ENCODE peak calls at places on chromosomes 16 and 17, in five cellular contexts. Z is sigmoid colon, K is ovary, L is heart left ventricle, D is tibial nerve. X is an unnamed sample.

GRCh38 chr17:68346448-68346847 is 55.2 kb downstream of the ARSG start:
- DNase-seq in K (no peak), D (peak; percentile 7), Z (no peak), L (peak; percentile 75), X (no peak)

GRCh38 chr16:6642271-6642670 is 690.4 kb upstream of the RBFOX1 start:
- DNase-seq in D (no peak), K (no peak), L (no peak), Z (no peak), X (no peak)

GRCh38 chr16:12057276-12057675 is 80.7 kb downstream of the SNX29 start:
- DNase-seq in D (no peak), L (no peak), Z (peak; percentile 69), K (no peak), X (no peak)

GRCh38 chr16:77539336-77539735 is 104.5 kb upstream of the ADAMTS18 start:
- DNase-seq in D (no peak), K (no peak), Z (no peak), L (no peak), X (no peak)

GRCh38 chr16:7268182-7268581 is 64.5 kb upstream of the RBFOX1 start:
- DNase-seq in K (no peak), Z (no peak), L (no peak), D (peak; percentile 37), X (peak; percentile 43)

GRCh38 chr17:74856113-74856512 is 3.6 kb downstream of the GRIN2C start:
- DNase-seq in D (no peak), K (no peak), L (no peak), Z (no peak), X (peak; percentile 51)

GRCh38 chr17:57527437-57528083 is 217.5 kb downstream of the CCDC182 start:
- DNase-seq in Z (no peak), L (no peak), K (no peak), D (no peak), X (no peak)

GRCh38 chr17:69284646-69285045 is 42.3 kb downstream of the ABCA5 start:
- DNase-seq in D (no peak), K (no peak), Z (no peak), L (no peak), X (no peak)

GRCh38 chr16:81140930-81141780 is 45.0 kb upstream of the GCSH start:
- DNase-seq in K (no peak), L (no peak), D (no peak), Z (no peak), X (peak; percentile 16)

GRCh38 chr16:9013508-9013864 is 49.8 kb upstream of the USP7 start:
- DNase-seq in K (no peak), Z (no peak), L (no peak), D (no peak), X (no peak)

GRCh38 chr16:379183-379960 is 2.4 kb downstream of the PGAP6 start:
- DNase-seq in L (peak; percentile 46), K (no peak), D (no peak), Z (no peak), X (no peak)

GRCh38 chr16:68538880-68539701 is at the start of gene ZFP90:
- DNase-seq in L (peak; percentile 95), Z (peak; percentile 92), D (peak; percentile 71), K (peak; percentile 84), X (peak; percentile 92)
- TF ChIP-seq POLR2A in L (no peak), Z (peak; percentile 17), D (peak; percentile 44), K (no peak), X (no peak)

GRCh38 chr16:3129137-3130131 is 5.4 kb upstream of the ZNF213 start:
- DNase-seq in K (peak; percentile 71), D (peak; percentile 82), L (peak; percentile 77), Z (peak; percentile 86), X (peak; percentile 87)
- TF ChIP-seq CTCF in K (peak; percentile 72), D (peak; percentile 80), L (peak; percentile 94), Z (peak; percentile 77), X (peak; percentile 84)

GRCh38 chr17:81373536-81374160 is 21.6 kb upstream of the BAHCC1 start:
- DNase-seq in Z (no peak), L (no peak), K (no peak), D (no peak), X (no peak)
- TF ChIP-seq POLR2A in Z (no peak), L (no peak), K (no peak), D (no peak), X (no peak)

DNA sequence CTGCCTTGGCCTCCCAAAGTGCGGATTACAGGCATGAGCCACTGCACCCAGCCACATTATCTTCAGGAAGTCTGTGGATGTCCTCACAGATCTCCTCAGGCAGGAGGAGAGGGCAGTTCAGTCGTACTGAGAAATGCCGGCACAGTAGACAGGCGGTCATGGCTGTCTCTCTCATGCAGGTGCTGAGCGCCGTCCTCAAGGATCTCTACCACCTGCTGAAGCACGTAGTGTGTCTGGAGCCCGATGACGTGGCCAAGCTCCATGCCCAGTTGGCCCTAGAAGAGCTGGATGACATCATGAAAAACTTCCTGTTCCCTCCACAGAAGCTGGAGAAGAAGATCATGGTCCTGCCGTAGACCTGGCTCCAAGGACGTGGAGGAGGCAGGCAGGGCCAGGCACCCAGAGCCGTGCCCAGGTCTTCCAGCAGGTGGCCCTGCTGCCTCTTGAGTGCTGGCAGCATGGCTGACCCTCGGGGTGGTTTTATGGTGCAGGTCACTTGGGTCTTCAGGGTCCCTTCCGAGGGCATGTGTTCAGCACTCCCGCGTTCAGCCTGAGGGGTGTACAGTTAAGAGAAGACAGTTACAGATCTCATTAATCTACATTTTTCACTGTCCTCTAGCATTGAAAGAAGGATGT is 22.0 kb upstream of the HAS3 start:
- DNase-seq in Z (no peak), K (no peak), L (no peak), D (no peak), X (no peak)
- TF ChIP-seq CTCF in Z (no peak), K (no peak), L (no peak), D (no peak), X (no peak)

DNA sequence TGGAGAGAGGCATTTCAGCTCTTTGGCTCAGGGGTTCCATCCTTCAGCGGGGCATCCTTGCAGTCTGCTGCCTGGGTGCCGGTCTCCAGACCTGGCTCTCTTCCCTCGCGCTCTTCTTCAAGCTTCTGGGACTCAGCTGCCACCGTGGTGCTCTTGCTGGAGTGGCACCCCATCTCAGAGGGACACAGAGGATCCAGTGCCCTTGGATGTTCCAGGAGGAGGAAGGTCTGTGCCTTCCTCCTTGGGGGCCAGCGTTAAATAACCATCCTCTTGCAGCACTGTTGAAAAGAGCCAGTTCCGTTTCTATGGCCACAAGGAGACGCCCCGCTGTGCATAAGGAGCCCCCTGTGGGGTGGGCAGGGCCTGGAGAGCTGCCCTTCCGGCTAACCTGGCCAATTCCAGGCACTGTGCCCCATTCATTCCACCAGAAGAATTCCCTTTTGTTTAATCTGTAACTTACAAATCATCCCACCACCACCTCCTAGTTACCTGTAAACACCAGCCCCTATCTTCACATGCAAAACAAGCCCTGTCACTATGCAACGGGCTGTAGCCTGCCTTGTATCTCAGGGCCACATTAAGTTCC is 8.6 kb downstream of the CHD9NB start:
- DNase-seq in Z (no peak), K (no peak), D (no peak), L (no peak), X (no peak)
- TF ChIP-seq POLR2A in Z (no peak), K (no peak), D (no peak), L (no peak), X (no peak)

GRCh38 chr17:77382356-77382911 is 241.7 kb downstream of the SEC14L1 start:
- DNase-seq in K (no peak), Z (no peak), D (no peak), L (no peak), X (no peak)
- TF ChIP-seq CTCF in K (no peak), Z (no peak), D (no peak), L (no peak), X (no peak)

GRCh38 chr17:36591434-36592315 is at the start of gene DHRS11:
- DNase-seq in K (peak; percentile 80), Z (peak; percentile 88), D (peak; percentile 68), L (peak; percentile 92), X (peak; percentile 87)

GRCh38 chr17:36592316-36592710 is 634 bp downstream of the DHRS11 start:
- DNase-seq in L (no peak), Z (peak; percentile 67), D (no peak), K (no peak), X (no peak)

GRCh38 chr17:36593651-36594316 is 2.1 kb downstream of the DHRS11 start:
- DNase-seq in D (no peak), Z (no peak), L (no peak), K (no peak), X (no peak)

GRCh38 chr17:36594626-36595401 is 3.1 kb downstream of the DHRS11 start:
- DNase-seq in Z (no peak), K (no peak), D (no peak), L (no peak), X (no peak)

GRCh38 chr17:36592711-36593321 is 1.1 kb downstream of the DHRS11 start:
- DNase-seq in K (no peak), L (no peak), D (no peak), Z (no peak), X (no peak)
- TF ChIP-seq POLR2A in K (no peak), L (no peak), D (no peak), Z (peak; percentile 30), X (no peak)

DNA sequence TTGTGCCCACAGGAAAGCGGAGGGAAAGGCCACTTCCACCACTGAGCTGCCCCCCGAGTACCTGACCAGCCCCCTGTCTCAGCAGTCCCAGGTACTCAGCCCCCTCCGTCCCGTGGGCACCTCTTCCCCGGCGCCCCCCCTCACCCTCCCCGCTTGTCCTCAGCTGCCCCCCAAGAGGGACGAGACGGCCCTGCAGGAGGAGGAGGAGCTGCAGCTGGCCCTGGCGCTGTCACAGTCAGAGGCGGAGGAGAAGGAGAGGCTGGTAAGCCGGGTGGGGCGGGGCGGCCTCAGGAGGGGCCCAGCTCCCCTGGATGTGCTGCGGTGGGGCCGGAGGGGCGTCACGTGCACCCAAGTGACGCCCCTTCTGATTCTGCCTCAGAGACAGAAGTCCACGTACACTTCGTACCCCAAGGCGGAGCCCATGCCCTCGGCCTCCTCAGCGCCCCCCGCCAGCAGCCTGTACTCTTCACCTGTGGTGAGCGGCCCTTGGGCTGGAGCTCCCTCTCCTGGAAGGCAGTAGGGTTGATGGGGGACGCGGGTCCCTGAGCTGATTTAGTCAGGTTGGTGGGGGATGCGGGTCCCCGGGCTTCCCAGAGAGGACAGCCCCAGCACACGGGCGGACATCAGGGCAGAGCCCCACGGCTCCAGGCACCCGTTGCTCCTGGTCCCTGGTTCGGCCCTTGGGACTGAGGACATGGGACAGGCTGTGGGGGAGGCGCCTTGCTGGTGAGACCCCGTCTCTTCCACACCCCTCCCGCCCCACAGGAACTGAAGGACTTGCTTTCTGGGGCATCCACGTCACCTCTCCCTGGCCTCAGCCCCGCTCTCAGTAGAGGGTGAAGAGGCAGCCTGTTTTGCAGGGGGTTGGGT is 9.4 kb upstream of the MRPL12 start:
- DNase-seq in Z (no peak), K (no peak), D (no peak), L (no peak), X (no peak)
- TF ChIP-seq CTCF in Z (no peak), K (no peak), D (no peak), L (no peak), X (no peak)